ENCODE peak calls at places on chromosomes 3 and 15, in six cellular contexts. O is PC-9; B is CD4-positive, alpha-beta T cell; S is fibroblast of lung; F is upper lobe of right lung; N is heart left ventricle. D is an unnamed sample.

GRCh38 chr3:148727242-148727641 is 29.5 kb downstream of the AGTR1 start:
- DNase-seq in S (no peak), B (no peak), N (peak; percentile 13), F (no peak), O (no peak), D (no peak)

GRCh38 chr3:46541856-46542255 is 24.2 kb downstream of the LRRC2 start:
- DNase-seq in S (no peak), N (no peak), B (no peak), O (no peak), F (no peak), D (no peak)

GRCh38 chr3:136817448-136817847 is 1.5 kb upstream of the SLC35G2 start:
- DNase-seq in B (no peak), F (no peak), N (no peak), S (peak; percentile 17), O (no peak), D (no peak)

GRCh38 chr3:141367038-141367730 is 1.1 kb upstream of the ZBTB38 start:
- DNase-seq in B (no peak), S (peak; percentile 100), N (no peak), O (peak; percentile 64), F (no peak), D (peak; percentile 100)

GRCh38 chr3:105365536-105366301 is 990 bp upstream of the ALCAM start:
- DNase-seq in S (peak; percentile 66), B (no peak), O (no peak), N (no peak), F (peak; percentile 48), D (peak; percentile 80)

GRCh38 chr3:56591256-56591655 is 34.3 kb downstream of the CCDC66 start:
- DNase-seq in O (no peak), F (no peak), S (peak; percentile 6), B (no peak), N (no peak), D (no peak)

GRCh38 chr15:68277131-68277604 is 377 bp upstream of the FEM1B start:
- DNase-seq in B (no peak), S (peak; percentile 65), F (no peak), N (peak; percentile 69), O (no peak), D (no peak)

GRCh38 chr3:36397856-36398255 is 17.6 kb downstream of the STAC start:
- DNase-seq in F (no peak), S (no peak), N (no peak), O (no peak), B (no peak), D (no peak)

GRCh38 chr3:426056-426455 is 229.5 kb downstream of the CHL1 start:
- DNase-seq in S (no peak), B (no peak), N (no peak), F (no peak), O (no peak), D (peak; percentile 33)

GRCh38 chr15:70420421-70421196 is 322.9 kb upstream of the TLE3 start:
- DNase-seq in B (no peak), N (no peak), S (no peak), O (no peak), F (peak; percentile 22), D (no peak)

GRCh38 chr15:29226431-29227216 is 43.0 kb downstream of the NSMCE3 start:
- DNase-seq in B (no peak), F (no peak), N (no peak), S (no peak), O (no peak), D (no peak)

GRCh38 chr3:42119558-42120355 is 28.6 kb downstream of the TRAK1 start:
- DNase-seq in S (peak; percentile 48), N (no peak), B (no peak), F (no peak), O (no peak), D (no peak)

GRCh38 chr3:8445861-8446260 is 55.8 kb upstream of the LMCD1 start:
- DNase-seq in N (no peak), F (no peak), O (no peak), S (peak; percentile 99), B (no peak), D (peak; percentile 36)

GRCh38 chr15:57427367-57427821 is 51.1 kb downstream of the CGNL1 start:
- DNase-seq in F (no peak), S (peak; percentile 25), N (no peak), O (no peak), B (no peak), D (no peak)

GRCh38 chr3:127788436-127788835 is 33.9 kb downstream of the MGLL start:
- DNase-seq in S (no peak), N (no peak), B (no peak), O (no peak), F (peak; percentile 35), D (no peak)

GRCh38 chr3:182385356-182385755 is 407.9 kb upstream of the ATP11B start:
- DNase-seq in B (no peak), F (no peak), O (no peak), N (no peak), S (no peak), D (no peak)

GRCh38 chr3:182392182-182392917 is 401.0 kb upstream of the ATP11B start:
- DNase-seq in F (no peak), O (no peak), S (no peak), N (no peak), B (no peak), D (no peak)

GRCh38 chr3:182388506-182388905 is 404.8 kb upstream of the ATP11B start:
- DNase-seq in B (no peak), S (peak; percentile 41), O (no peak), N (no peak), F (no peak), D (no peak)

GRCh38 chr3:182393151-182393550 is 400.2 kb upstream of the ATP11B start:
- DNase-seq in B (no peak), O (no peak), F (no peak), S (no peak), N (no peak), D (no peak)

DNA sequence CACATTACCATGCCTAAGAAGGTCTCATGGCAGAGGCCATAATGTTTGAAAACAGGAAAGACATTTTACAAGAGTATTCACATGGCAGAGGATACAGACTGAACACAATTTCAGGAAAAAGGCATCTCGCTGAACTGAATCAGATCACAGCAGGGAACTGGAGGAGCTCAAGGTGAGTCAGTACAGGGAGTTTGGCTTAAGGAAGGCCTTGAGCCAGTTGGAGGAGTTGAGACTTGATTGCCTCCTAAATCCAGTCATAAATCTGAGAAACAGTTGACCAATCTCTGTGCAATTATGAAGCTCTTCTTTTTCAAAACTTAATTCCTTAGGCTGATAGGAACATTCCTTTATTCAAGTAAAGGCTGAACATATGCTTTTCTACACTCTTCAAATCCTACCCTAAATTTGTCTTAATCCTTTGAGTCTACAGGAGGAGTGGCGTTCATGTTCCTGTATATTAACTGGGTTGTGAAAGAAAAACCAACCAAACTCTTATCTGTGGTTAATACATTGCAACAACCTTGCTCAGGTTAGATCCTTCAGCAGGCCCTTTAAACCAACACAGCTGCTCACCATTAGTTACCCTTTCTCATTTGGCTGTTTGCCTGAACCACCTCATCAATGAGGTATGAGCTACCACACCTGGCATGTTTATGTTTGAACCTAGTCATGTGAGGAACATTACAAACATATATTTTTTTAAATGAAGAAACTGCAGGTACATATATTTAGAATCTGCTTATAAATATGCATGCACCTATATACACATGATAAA is 404.1 kb upstream of the ATP11B start:
- DNase-seq in N (no peak), B (no peak), O (peak; percentile 97), F (no peak), S (peak; percentile 69), D (peak; percentile 98)
- H3K27ac ChIP-seq in N (no peak overlapping the region), B (no peak overlapping the region), O (peak overlapping the region; percentile 29), F (no peak overlapping the region), S (no peak overlapping the region), D (peak overlapping the region; percentile 87)

GRCh38 chr3:191502583-191502982 is 41.6 kb downstream of the PYDC2 start:
- DNase-seq in N (no peak), B (no peak), F (no peak), S (no peak), O (no peak), D (no peak)
- TF ChIP-seq CTCF in N (peak; percentile 32), B (no peak), F (no peak), S (no peak), O (peak; percentile 61), D (peak; percentile 55)

GRCh38 chr3:73768594-73769308 is 144.0 kb upstream of the PDZRN3 start:
- DNase-seq in B (no peak), O (no peak), S (no peak), N (no peak), F (no peak), D (no peak)

GRCh38 chr3:73762855-73763254 is 138.1 kb upstream of the PDZRN3 start:
- DNase-seq in B (no peak), F (no peak), S (no peak), N (no peak), O (no peak), D (no peak)

GRCh38 chr3:73766599-73767378 is 142.0 kb upstream of the PDZRN3 start:
- DNase-seq in O (no peak), F (no peak), S (peak; percentile 77), N (peak; percentile 27), B (no peak), D (no peak)

GRCh38 chr3:73765878-73766564 is 141.3 kb upstream of the PDZRN3 start:
- DNase-seq in O (no peak), N (no peak), S (peak; percentile 31), F (no peak), B (no peak), D (no peak)
- H3K27ac ChIP-seq in O (no peak overlapping the region), N (no peak overlapping the region), S (peak overlapping the region; percentile 86), F (peak overlapping the region; percentile 55), B (no peak overlapping the region), D (no peak overlapping the region)

GRCh38 chr3:62229908-62230307 is 143.4 kb downstream of the FEZF2 start:
- DNase-seq in O (no peak), B (no peak), F (no peak), S (peak; percentile 14), N (no peak), D (no peak)
- TF ChIP-seq CTCF in O (no peak), B (no peak), F (peak; percentile 22), S (peak; percentile 46), N (peak; percentile 34), D (peak; percentile 59)

GRCh38 chr3:188239577-188239976 is 85.6 kb downstream of the LPP start:
- DNase-seq in F (no peak), O (no peak), B (no peak), N (no peak), S (no peak), D (no peak)
- H3K27ac ChIP-seq in F (no peak overlapping the region), O (no peak overlapping the region), B (no peak overlapping the region), N (no peak overlapping the region), S (no peak overlapping the region), D (no peak overlapping the region)